ENCODE peak calls at places on chromosomes 6 and 20, in six cellular contexts. One of them, this sample, is unnamed.

GRCh38 chr6:75208564-75209431 is 2.9 kb upstream of the COL12A1 start:
- DNase-seq in AG20443: peak; percentile 77
- DNase-seq in mucosa of gallbladder: peak; percentile 88
- DNase-seq in NCI-H774: peak; percentile 85
- DNase-seq in activated CD8-positive, alpha-beta memory T cell treated with anti-CD3 and anti-CD28 coated beads for 48 hours: peak; percentile 74
- DNase-seq in renal cortical epithelial cell: peak; percentile 48
- DNase-seq in this sample: peak; percentile 70

GRCh38 chr20:3766381-3766780 is 1.2 kb downstream of the ADISSP start:
- DNase-seq in activated CD8-positive, alpha-beta memory T cell treated with anti-CD3 and anti-CD28 coated beads for 48 hours: no peak
- DNase-seq in renal cortical epithelial cell: no peak
- DNase-seq in mucosa of gallbladder: no peak
- DNase-seq in AG20443: no peak
- DNase-seq in NCI-H774: no peak
- DNase-seq in this sample: no peak

GRCh38 chr6:10543488-10543887 is 22.3 kb downstream of the GCNT2 start:
- DNase-seq in activated CD8-positive, alpha-beta memory T cell treated with anti-CD3 and anti-CD28 coated beads for 48 hours: no peak
- DNase-seq in AG20443: no peak
- DNase-seq in NCI-H774: no peak
- DNase-seq in renal cortical epithelial cell: no peak
- DNase-seq in mucosa of gallbladder: no peak
- DNase-seq in this sample: no peak

GRCh38 chr20:56181593-56181992 is 66.9 kb upstream of the MC3R start:
- DNase-seq in mucosa of gallbladder: no peak
- DNase-seq in AG20443: no peak
- DNase-seq in activated CD8-positive, alpha-beta memory T cell treated with anti-CD3 and anti-CD28 coated beads for 48 hours: no peak
- DNase-seq in NCI-H774: no peak
- DNase-seq in renal cortical epithelial cell: no peak
- DNase-seq in this sample: no peak

GRCh38 chr20:53691811-53692192 is 98.2 kb upstream of the ZNF217 start:
- DNase-seq in renal cortical epithelial cell: no peak
- DNase-seq in AG20443: no peak
- DNase-seq in activated CD8-positive, alpha-beta memory T cell treated with anti-CD3 and anti-CD28 coated beads for 48 hours: no peak
- DNase-seq in NCI-H774: no peak
- DNase-seq in mucosa of gallbladder: no peak
- DNase-seq in this sample: no peak

GRCh38 chr6:148383658-148384417 is 41.2 kb downstream of the SASH1 start:
- DNase-seq in activated CD8-positive, alpha-beta memory T cell treated with anti-CD3 and anti-CD28 coated beads for 48 hours: no peak
- DNase-seq in mucosa of gallbladder: no peak
- DNase-seq in NCI-H774: no peak
- DNase-seq in renal cortical epithelial cell: no peak
- DNase-seq in AG20443: no peak
- DNase-seq in this sample: no peak

GRCh38 chr20:53751394-53752368 is 158.0 kb upstream of the ZNF217 start:
- DNase-seq in mucosa of gallbladder: no peak
- DNase-seq in activated CD8-positive, alpha-beta memory T cell treated with anti-CD3 and anti-CD28 coated beads for 48 hours: no peak
- DNase-seq in NCI-H774: no peak
- DNase-seq in AG20443: no peak
- DNase-seq in renal cortical epithelial cell: no peak
- DNase-seq in this sample: no peak

GRCh38 chr6:53724501-53724900 is 58.9 kb upstream of the KLHL31 start:
- DNase-seq in AG20443: no peak
- DNase-seq in renal cortical epithelial cell: no peak
- DNase-seq in activated CD8-positive, alpha-beta memory T cell treated with anti-CD3 and anti-CD28 coated beads for 48 hours: no peak
- DNase-seq in mucosa of gallbladder: no peak
- DNase-seq in NCI-H774: no peak
- DNase-seq in this sample: no peak

GRCh38 chr6:125797120-125797933 is 6.6 kb downstream of the NCOA7 start:
- DNase-seq in activated CD8-positive, alpha-beta memory T cell treated with anti-CD3 and anti-CD28 coated beads for 48 hours: no peak
- DNase-seq in mucosa of gallbladder: no peak
- DNase-seq in renal cortical epithelial cell: peak; percentile 61
- DNase-seq in NCI-H774: no peak
- DNase-seq in AG20443: no peak
- DNase-seq in this sample: no peak

GRCh38 chr6:78611097-78611625 is 256.2 kb upstream of the IRAK1BP1 start:
- DNase-seq in NCI-H774: no peak
- DNase-seq in renal cortical epithelial cell: peak; percentile 47
- DNase-seq in mucosa of gallbladder: peak; percentile 39
- DNase-seq in AG20443: no peak
- DNase-seq in activated CD8-positive, alpha-beta memory T cell treated with anti-CD3 and anti-CD28 coated beads for 48 hours: no peak
- DNase-seq in this sample: no peak

GRCh38 chr20:1813101-1813529 is 82.1 kb upstream of the SIRPA start:
- DNase-seq in mucosa of gallbladder: peak; percentile 69
- DNase-seq in AG20443: peak; percentile 74
- DNase-seq in NCI-H774: no peak
- DNase-seq in activated CD8-positive, alpha-beta memory T cell treated with anti-CD3 and anti-CD28 coated beads for 48 hours: no peak
- DNase-seq in renal cortical epithelial cell: peak; percentile 87
- DNase-seq in this sample: peak; percentile 34

GRCh38 chr6:53770690-53771320 is 24.0 kb upstream of the LRRC1 start:
- DNase-seq in renal cortical epithelial cell: no peak
- DNase-seq in NCI-H774: no peak
- DNase-seq in activated CD8-positive, alpha-beta memory T cell treated with anti-CD3 and anti-CD28 coated beads for 48 hours: no peak
- DNase-seq in mucosa of gallbladder: no peak
- DNase-seq in AG20443: no peak
- DNase-seq in this sample: no peak

GRCh38 chr20:32274359-32274758 is 3.1 kb upstream of the KIF3B start:
- DNase-seq in AG20443: no peak
- DNase-seq in activated CD8-positive, alpha-beta memory T cell treated with anti-CD3 and anti-CD28 coated beads for 48 hours: no peak
- DNase-seq in mucosa of gallbladder: no peak
- DNase-seq in NCI-H774: no peak
- DNase-seq in renal cortical epithelial cell: no peak
- DNase-seq in this sample: no peak

GRCh38 chr6:38495922-38496635 is 143.7 kb downstream of the BTBD9 start:
- DNase-seq in mucosa of gallbladder: no peak
- DNase-seq in renal cortical epithelial cell: no peak
- DNase-seq in activated CD8-positive, alpha-beta memory T cell treated with anti-CD3 and anti-CD28 coated beads for 48 hours: no peak
- DNase-seq in NCI-H774: no peak
- DNase-seq in AG20443: peak; percentile 25
- DNase-seq in this sample: no peak

GRCh38 chr6:2351807-2352431 is 106.5 kb upstream of the GMDS start:
- DNase-seq in activated CD8-positive, alpha-beta memory T cell treated with anti-CD3 and anti-CD28 coated beads for 48 hours: no peak
- DNase-seq in NCI-H774: no peak
- DNase-seq in renal cortical epithelial cell: peak; percentile 19
- DNase-seq in AG20443: peak; percentile 62
- DNase-seq in mucosa of gallbladder: no peak
- DNase-seq in this sample: no peak

GRCh38 chr6:72505446-72505845 is 116.4 kb upstream of the KCNQ5 start:
- DNase-seq in AG20443: no peak
- DNase-seq in activated CD8-positive, alpha-beta memory T cell treated with anti-CD3 and anti-CD28 coated beads for 48 hours: no peak
- DNase-seq in mucosa of gallbladder: no peak
- DNase-seq in NCI-H774: no peak
- DNase-seq in renal cortical epithelial cell: no peak
- DNase-seq in this sample: no peak

GRCh38 chr6:45686841-45687569 is 309.3 kb upstream of the SUPT3H start:
- DNase-seq in mucosa of gallbladder: peak; percentile 6
- DNase-seq in activated CD8-positive, alpha-beta memory T cell treated with anti-CD3 and anti-CD28 coated beads for 48 hours: no peak
- DNase-seq in NCI-H774: no peak
- DNase-seq in renal cortical epithelial cell: no peak
- DNase-seq in AG20443: no peak
- DNase-seq in this sample: no peak

GRCh38 chr20:43840382-43841070 is 74.1 kb upstream of the TOX2 start:
- DNase-seq in AG20443: peak; percentile 47
- DNase-seq in renal cortical epithelial cell: no peak
- DNase-seq in NCI-H774: no peak
- DNase-seq in activated CD8-positive, alpha-beta memory T cell treated with anti-CD3 and anti-CD28 coated beads for 48 hours: no peak
- DNase-seq in mucosa of gallbladder: no peak
- DNase-seq in this sample: no peak

GRCh38 chr20:49914310-49915117 is 815 bp downstream of the SPATA2 start:
- DNase-seq in AG20443: no peak
- DNase-seq in renal cortical epithelial cell: no peak
- DNase-seq in mucosa of gallbladder: no peak
- DNase-seq in NCI-H774: no peak
- DNase-seq in activated CD8-positive, alpha-beta memory T cell treated with anti-CD3 and anti-CD28 coated beads for 48 hours: no peak
- DNase-seq in this sample: no peak

GRCh38 chr6:2396292-2396691 is 150.9 kb upstream of the GMDS start:
- DNase-seq in NCI-H774: no peak
- DNase-seq in activated CD8-positive, alpha-beta memory T cell treated with anti-CD3 and anti-CD28 coated beads for 48 hours: no peak
- DNase-seq in AG20443: no peak
- DNase-seq in mucosa of gallbladder: no peak
- DNase-seq in renal cortical epithelial cell: no peak
- DNase-seq in this sample: no peak

This sample was measured in GOT3.